ENCODE peak calls at places on chromosomes 11 and 22, in four cellular contexts. X is adrenal gland, S is upper lobe of right lung, N is astrocyte of the spinal cord. O is an unnamed sample.

GRCh38 chr11:18540207-18541009 is 13.7 kb upstream of the TSG101 start:
- DNase-seq in X (no peak), S (no peak), N (peak), O (peak)

GRCh38 chr22:41862530-41863266 is 29.8 kb downstream of the SREBF2 start:
- DNase-seq in X (no peak), S (no peak), N (no peak), O (peak)

GRCh38 chr11:56917708-56918450 is 70.8 kb upstream of the OR5AK2 start:
- DNase-seq in X (no peak), S (no peak), N (no peak), O (no peak)

GRCh38 chr11:77311701-77312100 is 10.2 kb upstream of the GDPD4 start:
- DNase-seq in X (no peak), S (no peak), N (no peak), O (no peak)

GRCh38 chr11:71581826-71582225 is 849 bp downstream of the KRTAP5-11 start:
- DNase-seq in X (no peak), S (no peak), N (no peak), O (no peak)

GRCh38 chr11:130816516-130816915 is 99.8 kb downstream of the SNX19 start:
- DNase-seq in X (no peak), S (no peak), N (no peak), O (no peak)

GRCh38 chr11:3894128-3894731 is 38.8 kb downstream of the STIM1 start:
- DNase-seq in X (peak), S (no peak), N (no peak), O (peak)

GRCh38 chr11:77083553-77084245 is 16.9 kb downstream of the CAPN5 start:
- DNase-seq in X (no peak), S (peak), N (no peak), O (no peak)

GRCh38 chr11:2380807-2381350 is 3.8 kb downstream of the CD81 start:
- DNase-seq in X (peak), S (peak), N (no peak), O (peak)

GRCh38 chr11:120344302-120345004 is 8.2 kb downstream of the ARHGEF12 start:
- DNase-seq in X (no peak), S (no peak), N (peak), O (peak)

GRCh38 chr11:25435197-25435596 is 896.7 kb upstream of the ANO3 start:
- DNase-seq in X (no peak), S (no peak), N (no peak), O (no peak)

GRCh38 chr11:124170801-124171586 is 12.2 kb upstream of the OR10D3 start:
- DNase-seq in X (no peak), S (no peak), N (no peak), O (no peak)

GRCh38 chr11:102138677-102139076 is 28.4 kb downstream of the YAP1 start:
- DNase-seq in X (no peak), S (no peak), N (peak), O (no peak)

GRCh38 chr22:37254867-37255233 is 10.8 kb upstream of the RAC2 start:
- DNase-seq in X (no peak), S (no peak), N (peak), O (no peak)

GRCh38 chr11:44988111-44988510 is 37.4 kb upstream of the TP53I11 start:
- DNase-seq in X (no peak), S (no peak), N (no peak), O (no peak)

GRCh38 chr11:134132808-134133207 is 63.9 kb downstream of the JAM3 start:
- DNase-seq in X (no peak), S (no peak), N (no peak), O (no peak)

GRCh38 chr11:66068154-66068821 is 1.8 kb upstream of the PACS1 start:
- DNase-seq in X (peak), S (peak), N (peak), O (peak)

GRCh38 chr11:76051937-76052336 is 154.4 kb downstream of the WNT11 start:
- DNase-seq in X (no peak), S (no peak), N (no peak), O (no peak)

GRCh38 chr22:24141586-24141985 is 39.7 kb upstream of the SUSD2 start:
- DNase-seq in X (no peak), S (no peak), N (peak), O (peak)

GRCh38 chr11:118915941-118916841 is 9.5 kb downstream of the BCL9L start:
- DNase-seq in X (peak), S (no peak), N (no peak), O (no peak)

GRCh38 chr11:6607190-6607635 is 3.6 kb downstream of the ILK start:
- DNase-seq in X (no peak), S (no peak), N (no peak), O (no peak)

GRCh38 chr11:34840736-34841386 is 75.3 kb downstream of the APIP start:
- DNase-seq in X (peak), S (no peak), N (no peak), O (peak)

GRCh38 chr11:119512373-119512772 is 89.4 kb upstream of the THY1 start:
- DNase-seq in X (no peak), S (no peak), N (no peak), O (peak)

GRCh38 chr11:19508166-19508565 is 204.5 kb upstream of the NAV2 start:
- DNase-seq in X (peak), S (no peak), N (no peak), O (no peak)

GRCh38 chr22:42902875-42903510 is 45.9 kb upstream of the ARFGAP3 start:
- DNase-seq in X (no peak), S (no peak), N (peak), O (no peak)

GRCh38 chr11:86171627-86172026 is 72.9 kb upstream of the EED start:
- DNase-seq in X (no peak), S (no peak), N (no peak), O (no peak)

GRCh38 chr22:47190276-47190956 is 428.0 kb downstream of the TBC1D22A start:
- DNase-seq in X (peak), S (peak), N (no peak), O (no peak)

DNA sequence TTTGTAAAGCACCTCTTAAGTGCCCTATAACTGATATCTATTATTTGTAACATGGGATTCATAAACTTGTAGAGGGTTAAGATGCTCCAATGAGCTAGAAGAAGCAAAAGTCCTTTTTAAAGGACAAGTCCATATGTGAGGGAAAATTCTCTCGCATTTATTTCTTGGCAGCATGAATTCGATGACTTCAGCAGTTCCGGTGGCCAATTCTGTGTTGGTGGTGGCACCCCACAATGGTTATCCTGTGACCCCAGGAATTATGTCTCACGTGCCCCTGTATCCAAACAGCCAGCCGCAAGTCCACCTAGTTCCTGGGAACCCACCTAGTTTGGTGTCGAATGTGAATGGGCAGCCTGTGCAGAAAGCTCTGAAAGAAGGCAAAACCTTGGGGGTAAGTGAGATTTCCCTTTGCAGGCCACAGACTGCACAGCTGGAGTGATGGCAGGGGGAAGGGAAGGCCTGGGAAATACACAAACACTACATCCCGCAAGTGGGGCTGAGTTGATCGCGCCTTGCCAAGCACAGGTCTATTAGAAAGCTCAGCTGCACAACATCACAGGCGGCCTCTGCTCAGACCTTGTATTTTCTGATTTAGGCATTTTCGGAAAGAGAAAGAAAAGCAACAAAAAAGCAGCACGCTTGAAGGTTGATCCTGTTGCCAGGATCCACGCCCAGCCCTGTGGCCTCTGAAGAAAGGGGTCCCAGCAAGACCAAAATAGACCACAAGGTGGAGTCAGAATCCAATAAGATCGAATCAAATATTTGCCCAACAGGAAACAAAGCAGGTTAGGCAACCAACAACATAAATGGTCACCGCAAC is 1.5 kb downstream of the MS4A8 start:
- DNase-seq in X (no peak), S (no peak), N (no peak), O (peak)
- TF ChIP-seq CTCF in X (no peak), S (peak), N (peak), O (peak)

DNA sequence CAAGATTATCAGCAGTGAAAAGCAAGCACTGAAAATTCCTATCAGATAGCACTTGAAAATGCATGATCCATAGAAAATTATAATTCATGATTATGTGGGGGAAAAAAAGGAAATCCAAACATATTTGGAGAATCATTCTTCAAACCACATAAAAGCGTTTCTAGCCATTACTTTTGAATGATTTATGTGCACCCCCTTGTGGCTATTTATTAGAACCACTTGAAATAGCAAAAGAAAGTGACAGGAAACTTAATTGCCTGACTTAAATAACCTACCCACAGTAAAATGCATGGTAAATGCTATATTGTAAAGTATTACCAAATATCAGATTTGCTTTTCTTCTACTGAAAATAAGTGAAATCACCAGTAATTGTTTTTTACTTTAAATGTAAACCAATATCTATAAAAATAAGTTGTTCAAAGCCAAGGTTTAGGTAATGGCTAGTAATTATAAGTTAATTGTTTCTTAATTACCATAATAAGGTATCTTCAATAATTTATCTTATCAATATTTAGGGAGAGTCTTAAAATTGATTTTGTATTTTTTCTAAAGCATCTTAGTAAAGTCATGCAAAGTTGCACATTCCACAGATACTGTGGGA is 168.5 kb downstream of the ARHGAP42 start:
- DNase-seq in X (no peak), S (no peak), N (peak), O (peak)
- TF ChIP-seq CTCF in X (peak), S (peak), N (peak), O (peak)

GRCh38 chr11:80320226-80320625 is 879.4 kb upstream of the TENM4 start:
- DNase-seq in X (no peak), S (no peak), N (no peak), O (no peak)

GRCh38 chr11:80317612-80318011 is 876.8 kb upstream of the TENM4 start:
- DNase-seq in X (no peak), S (no peak), N (no peak), O (no peak)

GRCh38 chr11:80315263-80315662 is 874.4 kb upstream of the TENM4 start:
- DNase-seq in X (no peak), S (no peak), N (no peak), O (no peak)

GRCh38 chr11:80320765-80321164 is 879.9 kb upstream of the TENM4 start:
- DNase-seq in X (no peak), S (no peak), N (no peak), O (peak)
- TF ChIP-seq CTCF in X (no peak), S (no peak), N (peak), O (peak)

GRCh38 chr22:35587896-35588295 is 29.2 kb downstream of the MB start:
- DNase-seq in X (no peak), S (no peak), N (no peak), O (no peak)

GRCh38 chr22:35590634-35591295 is 26.4 kb downstream of the MB start:
- DNase-seq in X (no peak), S (no peak), N (no peak), O (no peak)

GRCh38 chr22:35589736-35590079 is 27.4 kb downstream of the MB start:
- DNase-seq in X (no peak), S (no peak), N (no peak), O (no peak)

GRCh38 chr22:35587447-35587870 is 29.7 kb downstream of the MB start:
- DNase-seq in X (peak), S (peak), N (no peak), O (no peak)

DNA sequence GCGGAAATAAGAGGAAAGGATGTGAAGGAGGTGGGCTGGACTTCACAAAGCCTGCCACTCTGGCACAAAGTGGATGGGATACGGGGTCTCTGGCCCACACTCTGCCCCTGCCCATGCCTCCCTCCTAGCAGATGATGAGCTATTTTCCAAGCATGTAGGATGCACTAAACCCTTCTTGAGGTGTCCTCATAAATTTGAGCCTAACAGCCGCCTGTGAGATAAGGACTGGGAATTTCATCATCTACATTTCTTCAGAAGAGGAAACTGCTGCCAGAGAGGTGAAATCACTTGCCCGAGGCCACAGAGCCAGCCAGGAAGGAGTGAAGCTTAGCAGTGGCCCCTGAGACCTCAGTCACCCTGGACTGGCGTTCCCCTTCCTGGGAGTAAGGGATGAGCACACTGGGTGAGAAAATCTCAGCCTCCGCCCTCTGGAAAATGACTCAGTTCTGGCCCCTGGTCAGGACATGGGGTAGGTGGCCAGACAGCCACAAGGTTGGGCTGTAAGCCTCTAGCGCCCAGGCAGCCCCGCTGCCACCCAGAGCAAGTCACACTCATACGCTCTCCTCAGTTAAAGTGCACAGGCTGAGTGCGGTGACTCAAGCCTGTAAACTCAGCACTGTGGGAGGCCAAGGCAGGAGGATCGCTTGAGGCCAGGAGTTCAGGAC is 27.9 kb downstream of the MB start:
- DNase-seq in X (peak), S (no peak), N (peak), O (no peak)
- TF ChIP-seq CTCF in X (no peak), S (no peak), N (no peak), O (no peak)

GRCh38 chr11:103927535-103927934 is 108.9 kb upstream of the DDI1 start:
- DNase-seq in X (no peak), S (no peak), N (peak), O (peak)
- TF ChIP-seq CTCF in X (peak), S (peak), N (peak), O (peak)

DNA sequence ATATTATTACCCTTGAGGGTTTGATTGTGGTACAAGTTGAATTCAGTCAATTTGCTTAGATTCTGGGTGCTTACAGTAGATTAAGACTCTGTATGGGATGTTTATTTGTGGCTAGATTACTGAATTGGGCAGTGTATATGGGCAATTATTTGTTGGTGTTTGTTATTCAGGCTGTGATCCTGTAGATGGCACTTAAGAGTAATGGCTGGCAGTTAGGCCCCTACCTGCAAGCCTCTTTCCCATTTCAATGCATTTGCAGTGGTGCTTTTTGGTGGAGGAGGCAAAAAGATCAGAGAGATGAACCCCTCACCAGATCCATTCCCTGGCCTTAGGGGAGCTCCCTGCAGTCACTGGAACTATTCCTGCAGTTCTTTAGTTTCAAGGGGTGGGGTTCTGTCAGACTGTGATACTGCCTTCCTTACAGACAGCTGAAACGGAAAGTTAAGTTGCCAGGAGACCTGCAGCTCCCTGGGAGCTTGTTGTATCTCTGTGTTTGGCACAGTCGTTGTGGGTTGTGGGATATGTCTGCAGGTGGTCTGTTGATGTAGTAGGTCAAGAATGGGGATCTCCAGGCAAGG is 199.5 kb downstream of the AASDHPPT start:
- DNase-seq in X (no peak), S (no peak), N (peak), O (peak)
- TF ChIP-seq CTCF in X (no peak), S (no peak), N (peak), O (peak)

GRCh38 chr11:16397355-16397754 is 41.0 kb upstream of the SOX6 start:
- DNase-seq in X (no peak), S (no peak), N (no peak), O (no peak)
- TF ChIP-seq CTCF in X (no peak), S (no peak), N (no peak), O (no peak)

DNA sequence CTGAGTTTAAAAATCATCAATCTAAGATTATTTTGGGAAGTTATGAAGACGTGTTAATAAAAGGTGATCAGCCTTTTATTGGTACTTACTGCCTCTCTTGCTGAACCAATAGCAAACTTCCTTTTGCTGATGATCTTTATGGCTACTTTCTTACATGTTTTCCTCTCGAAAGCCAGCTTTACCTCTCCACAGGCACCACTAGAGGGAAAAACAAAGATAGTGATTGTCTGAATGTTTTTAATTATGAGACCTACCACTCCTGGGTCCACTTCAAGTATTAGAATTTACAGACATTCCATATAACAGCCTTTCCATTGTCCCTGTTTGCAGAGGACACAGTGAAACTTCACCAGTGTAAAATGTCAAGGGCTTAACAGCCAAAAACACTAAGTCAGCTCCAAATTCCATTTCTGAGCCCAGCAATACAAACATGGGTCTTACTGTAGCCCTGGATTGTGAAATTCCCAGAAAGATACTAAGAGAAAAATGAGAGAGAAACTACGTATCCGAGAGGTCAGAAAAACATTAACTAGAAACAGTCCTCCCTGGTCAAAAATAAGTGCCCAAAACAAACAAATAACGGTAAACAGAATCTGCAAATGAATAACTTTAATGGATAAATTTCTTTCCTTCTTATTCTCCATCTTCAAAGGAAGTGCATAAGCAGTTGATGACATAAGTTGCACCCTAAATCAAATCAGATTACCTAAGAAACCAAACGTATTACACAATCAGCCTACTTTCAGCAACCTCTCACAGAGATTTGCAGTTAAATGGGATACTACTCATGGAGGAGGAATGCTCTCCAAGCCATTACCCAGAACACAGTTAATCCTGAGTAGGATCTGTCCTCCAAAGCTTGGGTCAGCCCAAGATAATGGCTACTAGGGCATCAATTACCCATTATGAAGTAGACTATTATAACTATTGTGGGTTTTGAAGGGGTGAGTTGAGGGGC is 29.5 kb downstream of the CHEK2 start:
- DNase-seq in X (peak), S (no peak), N (peak), O (no peak)
- TF ChIP-seq CTCF in X (peak), S (no peak), N (no peak), O (no peak)

DNA sequence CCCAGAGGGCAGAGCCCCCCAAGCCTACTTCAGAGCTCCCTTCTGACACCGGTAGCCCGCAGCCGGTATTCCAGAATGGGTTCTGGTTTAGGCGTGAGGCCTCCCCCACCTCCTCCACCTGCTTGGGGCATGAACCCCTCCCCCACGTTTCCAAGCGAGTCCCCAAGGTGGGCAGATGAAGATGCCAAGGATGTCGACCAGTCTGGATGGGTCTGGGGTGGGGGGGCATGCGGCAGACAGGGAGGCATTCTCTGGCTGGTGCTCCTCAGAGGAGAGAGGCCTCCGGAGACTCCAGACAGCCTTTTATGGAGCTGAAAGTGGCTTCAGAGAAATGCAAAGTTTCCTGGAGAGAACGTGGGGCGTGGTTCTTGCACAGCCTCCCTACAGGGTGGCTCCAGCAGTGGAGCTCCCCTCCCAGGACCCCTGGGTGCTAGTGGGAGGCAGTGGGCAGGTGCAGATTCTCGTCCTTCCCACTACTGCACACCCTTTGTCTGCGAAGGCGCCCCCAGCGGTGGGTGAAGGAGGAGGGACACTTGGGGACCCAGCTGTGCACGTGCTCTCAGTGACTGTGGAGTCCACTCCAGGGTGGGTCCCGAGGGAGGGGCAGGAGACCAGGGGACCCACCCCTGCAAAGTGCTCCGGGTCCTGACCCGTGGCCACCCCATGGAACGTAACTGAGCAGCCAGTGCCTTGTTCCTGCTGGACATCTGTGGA is 4.2 kb downstream of the CCND1 start:
- DNase-seq in X (no peak), S (peak), N (no peak), O (no peak)
- TF ChIP-seq CTCF in X (no peak), S (no peak), N (peak), O (no peak)

O was measured in GM12865.